ENCODE peak calls at places on chromosomes 2 and 18, in seven cellular contexts. X, M, E, J, Y, N and V are unnamed samples.

GRCh38 chr18:9094307-9095226 is 7.9 kb upstream of the NDUFV2 start:
- DNase-seq in X (no peak), M (no peak), E (no peak), J (no peak), Y (no peak), N (no peak), V (no peak)

GRCh38 chr2:200406379-200406778 is 99.9 kb downstream of the SPATS2L start:
- DNase-seq in X (no peak), M (no peak), E (no peak), J (no peak), Y (no peak), N (no peak), V (no peak)

GRCh38 chr2:98015681-98016080 is 19.9 kb upstream of the TMEM131 start:
- DNase-seq in X (no peak), M (no peak), E (no peak), J (no peak), Y (no peak), N (no peak), V (no peak)

GRCh38 chr2:241902357-241902991 is 32.9 kb downstream of the RTP5 start:
- DNase-seq in X (no peak), M (no peak), E (no peak), J (no peak), Y (no peak), N (no peak), V (no peak)

GRCh38 chr2:43758738-43759137 is 15.1 kb upstream of the DYNC2LI1 start:
- DNase-seq in X (no peak), M (no peak), E (no peak), J (no peak), Y (peak), N (no peak), V (no peak)

GRCh38 chr18:23986610-23987359 is 27.8 kb upstream of the TTC39C start:
- DNase-seq in X (no peak), M (no peak), E (no peak), J (no peak), Y (no peak), N (no peak), V (no peak)

GRCh38 chr2:174338626-174339570 is 4.1 kb downstream of the SP9 start:
- DNase-seq in X (no peak), M (no peak), E (no peak), J (no peak), Y (no peak), N (peak), V (no peak)

GRCh38 chr2:190180313-190181065 is 118.0 kb upstream of the MSTN start:
- DNase-seq in X (no peak), M (peak), E (no peak), J (peak), Y (peak), N (peak), V (no peak)

GRCh38 chr2:124894199-124894598 is 869.1 kb downstream of the CNTNAP5 start:
- DNase-seq in X (no peak), M (no peak), E (no peak), J (no peak), Y (no peak), N (no peak), V (no peak)

GRCh38 chr2:165876269-165876668 is 77.3 kb downstream of the TTC21B start:
- DNase-seq in X (no peak), M (no peak), E (no peak), J (no peak), Y (no peak), N (no peak), V (no peak)

GRCh38 chr2:70627499-70627898 is 73.9 kb upstream of the TGFA start:
- DNase-seq in X (no peak), M (no peak), E (no peak), J (no peak), Y (no peak), N (no peak), V (no peak)

GRCh38 chr2:202072737-202073396 is at the start of gene KIAA2012:
- DNase-seq in X (no peak), M (peak), E (no peak), J (no peak), Y (no peak), N (no peak), V (no peak)

GRCh38 chr2:64818650-64819032 is 164.9 kb upstream of the SERTAD2 start:
- DNase-seq in X (no peak), M (no peak), E (no peak), J (no peak), Y (no peak), N (no peak), V (no peak)

GRCh38 chr2:105757361-105757933 is 12.7 kb downstream of the NCK2 start:
- DNase-seq in X (no peak), M (no peak), E (no peak), J (no peak), Y (no peak), N (peak), V (no peak)

GRCh38 chr2:40859617-40860016 is 407.7 kb upstream of the SLC8A1 start:
- DNase-seq in X (no peak), M (no peak), E (no peak), J (no peak), Y (no peak), N (no peak), V (no peak)

GRCh38 chr18:26654173-26655009 is 106.0 kb upstream of the KCTD1 start:
- DNase-seq in X (no peak), M (peak), E (no peak), J (no peak), Y (no peak), N (no peak), V (no peak)

GRCh38 chr2:8583400-8584173 is 98.3 kb upstream of the ID2 start:
- DNase-seq in X (peak), M (peak), E (peak), J (peak), Y (peak), N (peak), V (no peak)

GRCh38 chr2:151922845-151923666 is 94.8 kb upstream of the ARL5A start:
- DNase-seq in X (no peak), M (no peak), E (no peak), J (no peak), Y (peak), N (no peak), V (no peak)

GRCh38 chr18:67504739-67505138 is 11.8 kb downstream of the DSEL start:
- DNase-seq in X (no peak), M (no peak), E (no peak), J (no peak), Y (no peak), N (no peak), V (no peak)

GRCh38 chr2:46812381-46813024 is 103.1 kb downstream of the MCFD2 start:
- DNase-seq in X (no peak), M (no peak), E (no peak), J (peak), Y (peak), N (no peak), V (peak)

GRCh38 chr2:142165790-142166189 is 35.0 kb upstream of the LRP1B start:
- DNase-seq in X (no peak), M (no peak), E (no peak), J (no peak), Y (no peak), N (peak), V (peak)

GRCh38 chr2:224938670-224939309 is 103.5 kb downstream of the DOCK10 start:
- DNase-seq in X (no peak), M (no peak), E (no peak), J (no peak), Y (no peak), N (no peak), V (no peak)

GRCh38 chr2:163528640-163529217 is 207.1 kb downstream of the FIGN start:
- DNase-seq in X (no peak), M (no peak), E (no peak), J (no peak), Y (no peak), N (no peak), V (no peak)

GRCh38 chr18:26312196-26312595 is 86.0 kb downstream of the TAF4B start:
- DNase-seq in X (no peak), M (no peak), E (no peak), J (no peak), Y (no peak), N (no peak), V (no peak)

GRCh38 chr2:231611273-231612198 is 18.9 kb downstream of the TEX44 start:
- DNase-seq in X (no peak), M (peak), E (peak), J (no peak), Y (peak), N (no peak), V (no peak)

GRCh38 chr2:189629553-189630453 is 31.5 kb upstream of the ASNSD1 start:
- DNase-seq in X (no peak), M (no peak), E (no peak), J (no peak), Y (no peak), N (no peak), V (no peak)

GRCh38 chr18:22983175-22983574 is 50.0 kb downstream of the RBBP8 start:
- DNase-seq in X (no peak), M (peak), E (no peak), J (no peak), Y (no peak), N (peak), V (peak)

GRCh38 chr2:236765475-236765874 is 195.8 kb downstream of the ACKR3 start:
- DNase-seq in X (no peak), M (no peak), E (no peak), J (no peak), Y (no peak), N (no peak), V (no peak)

GRCh38 chr2:226887940-226888339 is 52.1 kb downstream of the RHBDD1 start:
- DNase-seq in X (no peak), M (no peak), E (no peak), J (no peak), Y (no peak), N (no peak), V (no peak)

GRCh38 chr18:13566941-13567762 is 159.2 kb downstream of the FAM210A start:
- DNase-seq in X (no peak), M (no peak), E (no peak), J (no peak), Y (peak), N (peak), V (no peak)

GRCh38 chr2:239814917-239815637 is 210.1 kb downstream of the NDUFA10 start:
- DNase-seq in X (no peak), M (no peak), E (no peak), J (no peak), Y (peak), N (no peak), V (no peak)